ENCODE peak calls at places on chromosomes 2 and 18, in five cellular contexts. K is activated CD8-positive, alpha-beta memory T cell treated with anti-CD3 and anti-CD28 coated beads for 48 hours; E is EH; D is kidney glomerular epithelial cell; T is NCI-H2029. O is an unnamed sample.

GRCh38 chr2:156229724-156230362 is 102.7 kb downstream of the NR4A2 start:
- DNase-seq in K (no peak), E (no peak), D (no peak), T (no peak), O (no peak)

GRCh38 chr2:23520256-23520655 is 135.3 kb downstream of the KLHL29 start:
- DNase-seq in K (no peak), E (no peak), D (peak), T (no peak), O (no peak)

GRCh38 chr2:52260904-52261303 is 1229.0 kb upstream of the NRXN1 start:
- DNase-seq in K (no peak), E (no peak), D (no peak), T (no peak), O (no peak)

GRCh38 chr2:160109939-160110673 is 47.7 kb upstream of the PLA2R1 start:
- DNase-seq in K (peak), E (peak), D (peak), T (peak), O (peak)

GRCh38 chr2:20067992-20068727 is 16.7 kb upstream of the LAPTM4A start:
- DNase-seq in K (no peak), E (peak), D (peak), T (no peak), O (no peak)

GRCh38 chr2:70029814-70030409 is 57.4 kb upstream of the PCBP1 start:
- DNase-seq in K (no peak), E (peak), D (no peak), T (no peak), O (peak)

GRCh38 chr2:33240178-33240577 is 236.3 kb upstream of the RASGRP3 start:
- DNase-seq in K (no peak), E (peak), D (peak), T (no peak), O (no peak)

GRCh38 chr18:13313006-13313661 is 94.6 kb downstream of the LDLRAD4 start:
- DNase-seq in K (no peak), E (no peak), D (no peak), T (no peak), O (no peak)

GRCh38 chr2:3238951-3239841 is 138.4 kb downstream of the EIPR1 start:
- DNase-seq in K (no peak), E (no peak), D (no peak), T (no peak), O (no peak)

GRCh38 chr2:10028988-10029874 is 14.1 kb upstream of the KLF11 start:
- DNase-seq in K (peak), E (peak), D (no peak), T (no peak), O (no peak)

GRCh38 chr2:44936715-44937687 is 4.5 kb upstream of the SIX3 start:
- DNase-seq in K (no peak), E (no peak), D (no peak), T (no peak), O (no peak)

GRCh38 chr2:85705680-85706039 is 11.5 kb downstream of the GNLY start:
- DNase-seq in K (no peak), E (peak), D (peak), T (peak), O (no peak)

GRCh38 chr2:222989431-222989830 is 62.6 kb upstream of the KCNE4 start:
- DNase-seq in K (no peak), E (peak), D (no peak), T (no peak), O (no peak)

GRCh38 chr18:33560686-33561370 is 17.2 kb upstream of the ASXL3 start:
- DNase-seq in K (no peak), E (no peak), D (no peak), T (no peak), O (no peak)